ENCODE peak calls at places on chromosomes 3 and 15, in nine cellular contexts. J is ascending aorta, X is nephron progenitor cell, Z is BE2C, N is progenitor cell of endocrine pancreas, A is astrocyte of the cerebellum, K is colonic mucosa, M is A549, U is left ventricle myocardium inferior. S is an unnamed sample.
A peak's percentile ranks its signal among the peaks of the same experiment; 100 is the strongest.

GRCh38 chr3:101179637-101180036 is 140.7 kb downstream of the IMPG2 start:
- DNase-seq in K (no peak), U (no peak), M (no peak), J (no peak), N (no peak), Z (peak; percentile 9), X (no peak), A (no peak), S (no peak)

GRCh38 chr3:61040618-61041017 is 210.6 kb downstream of the FHIT start:
- DNase-seq in N (no peak), J (no peak), Z (no peak), K (no peak), U (no peak), A (no peak), X (no peak), M (no peak), S (no peak)

GRCh38 chr15:39188314-39188713 is 392.6 kb upstream of the THBS1 start:
- DNase-seq in Z (no peak), N (no peak), M (no peak), X (no peak), J (no peak), A (no peak), U (no peak), K (no peak), S (no peak)

GRCh38 chr3:56131976-56132590 is 336.2 kb downstream of the ERC2 start:
- DNase-seq in U (no peak), K (no peak), J (peak; percentile 64), A (peak; percentile 86), M (peak; percentile 65), Z (no peak), X (no peak), N (no peak), S (no peak)

GRCh38 chr15:76626611-76627010 is 278.5 kb downstream of the SCAPER start:
- DNase-seq in K (no peak), M (no peak), Z (no peak), U (no peak), A (no peak), J (no peak), X (no peak), N (no peak), S (no peak)

GRCh38 chr3:143465638-143466037 is 346.1 kb downstream of the CHST2 start:
- DNase-seq in Z (no peak), X (no peak), U (no peak), N (no peak), K (no peak), A (no peak), J (no peak), M (no peak), S (no peak)

GRCh38 chr15:70098170-70098460 is 398 bp upstream of the TLE3 start:
- DNase-seq in M (no peak), Z (no peak), A (no peak), J (no peak), X (no peak), N (no peak), U (no peak), K (no peak), S (no peak)

GRCh38 chr15:101431301-101431700 is 58.2 kb downstream of the PCSK6 start:
- DNase-seq in N (no peak), Z (no peak), X (no peak), U (no peak), K (no peak), A (no peak), M (no peak), J (no peak), S (no peak)

GRCh38 chr3:181941250-181941649 is 229.5 kb downstream of the SOX2 start:
- DNase-seq in K (no peak), A (no peak), N (no peak), J (no peak), U (no peak), Z (no peak), X (no peak), M (no peak), S (no peak)

GRCh38 chr3:15754047-15754446 is 43.7 kb downstream of the ANKRD28 start:
- DNase-seq in M (no peak), A (no peak), X (no peak), N (no peak), U (no peak), J (no peak), K (no peak), Z (no peak), S (no peak)

GRCh38 chr15:98442379-98442833 is 205.9 kb upstream of the IGF1R start:
- DNase-seq in X (peak; percentile 76), M (peak; percentile 80), N (peak; percentile 59), Z (peak; percentile 61), U (no peak), A (peak; percentile 91), K (peak; percentile 55), J (peak; percentile 79), S (no peak)

GRCh38 chr15:63504979-63505841 is 817 bp downstream of the USP3 start:
- DNase-seq in Z (peak; percentile 64), M (no peak), J (peak; percentile 78), X (peak; percentile 71), K (peak; percentile 76), N (no peak), U (peak; percentile 67), A (no peak), S (no peak)

GRCh38 chr3:30342319-30343060 is 263.9 kb upstream of the TGFBR2 start:
- DNase-seq in J (peak; percentile 79), U (no peak), A (peak; percentile 91), M (peak; percentile 49), X (no peak), K (peak; percentile 59), N (no peak), Z (peak; percentile 13), S (no peak)

GRCh38 chr15:94523873-94524272 is 292.5 kb downstream of the MCTP2 start:
- DNase-seq in K (no peak), X (peak; percentile 8), N (no peak), M (no peak), U (no peak), J (no peak), Z (no peak), A (no peak), S (no peak)

GRCh38 chr3:69342074-69342473 is 43.8 kb downstream of the FRMD4B start:
- DNase-seq in M (no peak), N (no peak), A (no peak), X (no peak), U (no peak), Z (no peak), J (no peak), K (no peak), S (no peak)

GRCh38 chr3:29893024-29893554 is 612.2 kb downstream of the RBMS3 start:
- DNase-seq in J (no peak), U (no peak), X (no peak), N (no peak), Z (no peak), A (no peak), M (no peak), K (no peak), S (no peak)

GRCh38 chr15:94370197-94370987 is 139.0 kb downstream of the MCTP2 start:
- DNase-seq in M (no peak), X (no peak), N (no peak), A (no peak), J (no peak), U (no peak), K (no peak), Z (no peak), S (no peak)

GRCh38 chr3:71694358-71694999 is 30.7 kb downstream of the EIF4E3 start:
- DNase-seq in U (no peak), M (no peak), J (no peak), X (no peak), Z (no peak), A (no peak), K (peak; percentile 34), N (no peak), S (no peak)

GRCh38 chr3:138036572-138036971 is 26.6 kb downstream of the CLDN18 start:
- DNase-seq in Z (no peak), N (no peak), U (no peak), A (no peak), J (no peak), X (no peak), M (no peak), K (no peak), S (no peak)

GRCh38 chr15:33724321-33725036 is 243.8 kb upstream of the CHRM5 start:
- DNase-seq in M (no peak), K (no peak), J (no peak), N (no peak), A (no peak), Z (no peak), X (no peak), U (no peak), S (no peak)
- TF ChIP-seq CTCF in M (no peak), K (no peak), J (no peak), N (no peak), A (no peak), Z (no peak), X (no peak), U (no peak), S (no peak)

DNA sequence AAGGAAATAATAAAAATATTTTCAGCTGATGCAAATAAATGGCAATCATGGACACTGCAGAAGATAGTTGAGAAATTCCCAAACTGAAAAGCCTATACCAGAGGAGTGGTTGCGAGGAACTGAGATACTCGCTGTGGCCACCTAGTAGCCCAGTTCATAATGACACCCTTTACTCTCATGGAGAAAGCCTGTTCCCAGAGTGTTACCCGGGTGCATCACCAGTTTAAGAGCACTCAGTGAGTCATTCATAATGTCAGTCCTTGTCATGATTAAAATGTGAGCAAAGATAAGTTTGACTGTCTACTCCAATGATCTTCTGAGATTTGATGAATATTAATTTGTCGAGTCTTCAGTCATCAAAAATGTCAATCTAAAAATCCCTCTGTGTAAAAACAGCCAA is 138.4 kb upstream of the LRRC3B start:
- DNase-seq in X (no peak), M (no peak), K (no peak), A (no peak), U (no peak), Z (no peak), J (no peak), N (peak; percentile 9), S (no peak)
- TF ChIP-seq CTCF in X (peak; percentile 29), M (no peak), K (no peak), A (no peak), U (no peak), Z (no peak), J (no peak), N (peak; percentile 48), S (no peak)

DNA sequence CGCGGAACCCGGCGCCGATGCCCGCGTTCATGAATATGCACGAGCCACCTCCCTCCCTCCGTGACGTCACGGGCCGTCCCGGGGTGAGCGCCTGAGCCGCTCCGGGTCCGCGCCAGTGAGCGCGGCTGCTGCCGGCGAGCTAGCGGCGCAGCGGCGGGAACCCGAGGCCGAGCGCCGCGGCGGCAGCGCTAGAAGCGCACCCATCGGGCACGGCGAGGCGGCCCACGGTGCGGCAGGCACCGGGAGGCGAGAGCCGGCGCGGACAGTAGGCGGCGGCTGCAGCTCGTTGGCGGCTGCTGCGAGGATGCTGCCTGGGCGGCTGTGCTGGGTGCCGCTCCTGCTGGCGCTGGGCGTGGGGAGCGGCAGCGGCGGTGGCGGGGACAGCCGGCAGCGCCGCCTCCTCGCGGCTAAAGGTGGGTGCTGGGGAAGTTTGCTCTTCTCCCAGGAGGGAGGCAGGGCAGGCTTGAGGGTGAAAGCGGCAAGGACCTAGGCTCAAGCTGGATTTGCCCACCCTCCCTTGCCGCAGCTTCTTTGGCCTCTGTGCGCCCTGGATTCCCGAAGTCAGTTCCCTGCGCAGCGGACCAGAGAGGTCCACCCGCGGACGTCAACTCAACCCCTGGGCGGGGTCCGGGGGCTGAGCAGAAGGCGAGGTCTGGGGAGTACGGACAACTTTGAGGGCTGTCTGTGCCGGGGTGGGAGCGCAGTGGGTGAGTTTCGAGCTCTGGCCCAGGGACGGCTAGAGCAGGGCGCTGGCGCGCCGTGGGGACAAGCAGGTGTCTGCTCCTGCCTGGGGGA is at the start of gene CLSTN2:
- DNase-seq in J (peak; percentile 68), U (peak; percentile 79), N (peak; percentile 66), K (peak; percentile 45), M (peak; percentile 24), Z (peak; percentile 89), X (peak; percentile 87), A (no peak), S (peak; percentile 56)
- TF ChIP-seq CTCF in J (no peak), U (no peak), N (no peak), K (no peak), M (no peak), Z (peak; percentile 19), X (no peak), A (no peak), S (no peak)

GRCh38 chr3:14123308-14124222 is 1.1 kb downstream of the CHCHD4 start:
- DNase-seq in J (no peak), M (no peak), A (no peak), Z (no peak), U (no peak), N (no peak), K (peak; percentile 15), X (no peak), S (no peak)
- TF ChIP-seq CTCF in J (no peak), M (no peak), A (no peak), Z (no peak), U (no peak), N (no peak), K (no peak), X (no peak), S (no peak)

S was measured in omental fat pad.